ENCODE peak calls at places on chromosomes 6 and 20, in five cellular contexts. Z, L, T, V and J are unnamed samples.
A peak's percentile ranks its signal among the peaks of the same experiment; 100 is the strongest.

GRCh38 chr6:112574190-112574589 is 227.1 kb downstream of the RFPL4B start:
- DNase-seq in Z (no peak), T (no peak), L (no peak), V (no peak), J (no peak)

GRCh38 chr6:127938701-127939100 is 37.8 kb upstream of the THEMIS start:
- DNase-seq in Z (no peak), T (no peak), V (no peak), L (no peak), J (no peak)

GRCh38 chr20:32685541-32686529 is 12.1 kb upstream of the C20orf203 start:
- DNase-seq in Z (no peak), V (no peak), T (peak; percentile 46), L (no peak), J (peak; percentile 81)

GRCh38 chr20:4012631-4013030 is 2.7 kb downstream of the RNF24 start:
- DNase-seq in V (no peak), L (no peak), Z (no peak), T (no peak), J (peak; percentile 81)

GRCh38 chr20:7744411-7744810 is 195.8 kb downstream of the HAO1 start:
- DNase-seq in T (no peak), L (no peak), V (no peak), Z (no peak), J (peak; percentile 41)

GRCh38 chr6:26086214-26086613 is 1.0 kb upstream of the HFE start:
- DNase-seq in V (no peak), T (no peak), Z (no peak), L (no peak), J (no peak)

GRCh38 chr6:84740385-84740784 is 24.0 kb downstream of the TBX18 start:
- DNase-seq in L (no peak), V (no peak), T (no peak), Z (no peak), J (no peak)

GRCh38 chr6:156804402-156804801 is 27.2 kb downstream of the ARID1B start:
- DNase-seq in Z (no peak), L (no peak), V (no peak), T (no peak), J (no peak)

GRCh38 chr6:116518621-116519020 is 7.2 kb downstream of the CALHM5 start:
- DNase-seq in T (no peak), V (no peak), Z (no peak), L (no peak), J (no peak)

GRCh38 chr6:113829702-113830058 is 27.5 kb upstream of the MARCKS start:
- DNase-seq in T (no peak), L (peak; percentile 28), Z (no peak), V (no peak), J (no peak)

GRCh38 chr6:168676552-168677317 is 235.8 kb downstream of the SMOC2 start:
- DNase-seq in T (no peak), V (no peak), Z (no peak), L (no peak), J (no peak)

GRCh38 chr6:72182337-72183246 is 296.2 kb downstream of the RIMS1 start:
- DNase-seq in V (peak; percentile 54), L (peak; percentile 60), Z (peak; percentile 65), T (no peak), J (no peak)

GRCh38 chr6:88785478-88785877 is 177.9 kb downstream of the RNGTT start:
- DNase-seq in Z (no peak), V (no peak), T (no peak), L (no peak), J (no peak)

GRCh38 chr6:149016716-149017115 is 269.9 kb downstream of the UST start:
- DNase-seq in Z (no peak), V (no peak), L (no peak), T (no peak), J (no peak)

GRCh38 chr20:14801591-14802325 is 464.3 kb upstream of the FLRT3 start:
- DNase-seq in L (no peak), Z (no peak), T (no peak), V (no peak), J (no peak)

GRCh38 chr6:35727935-35728662 is 8.7 kb upstream of the ARMC12 start:
- DNase-seq in Z (peak; percentile 87), V (peak; percentile 92), T (peak; percentile 95), L (peak; percentile 96), J (peak; percentile 85)

GRCh38 chr6:31172973-31173384 is 2.5 kb upstream of the POU5F1 start:
- DNase-seq in T (no peak), L (no peak), Z (peak; percentile 20), V (no peak), J (no peak)

GRCh38 chr6:158627168-158627939 is 17.2 kb downstream of the DYNLT1 start:
- DNase-seq in L (no peak), V (no peak), Z (no peak), T (no peak), J (no peak)

GRCh38 chr6:49305010-49305409 is 158.0 kb downstream of the MMUT start:
- DNase-seq in T (no peak), L (no peak), Z (no peak), V (no peak), J (no peak)

GRCh38 chr6:85484941-85485340 is 35.1 kb downstream of the NT5E start:
- DNase-seq in Z (no peak), V (no peak), T (no peak), L (no peak), J (no peak)

GRCh38 chr6:111087871-111088667 is 766 bp downstream of the SLC16A10 start:
- DNase-seq in Z (peak; percentile 42), V (peak; percentile 33), L (peak; percentile 59), T (peak; percentile 19), J (no peak)

GRCh38 chr6:106149472-106150069 is 63.4 kb downstream of the PRDM1 start:
- DNase-seq in Z (no peak), L (no peak), T (no peak), V (no peak), J (no peak)

GRCh38 chr20:19431906-19432305 is 219.5 kb downstream of the SLC24A3 start:
- DNase-seq in V (no peak), L (no peak), T (no peak), Z (no peak), J (no peak)

GRCh38 chr6:70566751-70567382 is at the start of gene SDHAF4:
- DNase-seq in L (peak; percentile 94), T (peak; percentile 93), V (peak; percentile 93), Z (peak; percentile 93), J (peak; percentile 59)
- TF ChIP-seq CTCF in L (no peak), T (peak; percentile 46), V (no peak), Z (no peak), J (peak; percentile 8)

GRCh38 chr20:36498386-36499179 is 42.7 kb upstream of the MYL9 start:
- DNase-seq in Z (peak; percentile 28), V (no peak), L (no peak), T (peak; percentile 70), J (no peak)
- H3K27ac ChIP-seq in Z (peak overlapping the region; percentile 83), V (peak overlapping the region; percentile 77), L (no peak overlapping the region), T (peak overlapping the region; percentile 89), J (no peak overlapping the region)

GRCh38 chr6:133955136-133955576 is 2.1 kb downstream of the TBPL1 start:
- DNase-seq in L (no peak), V (no peak), Z (no peak), T (no peak), J (no peak)
- H3K4me3 ChIP-seq in L (no peak overlapping the region), V (no peak overlapping the region), Z (no peak overlapping the region), T (no peak overlapping the region), J (peak overlapping the region; percentile 97)

GRCh38 chr6:43292763-43293318 is 5.2 kb upstream of the SLC22A7 start:
- DNase-seq in T (no peak), Z (no peak), V (no peak), L (no peak), J (no peak)

GRCh38 chr6:43290905-43291355 is 7.1 kb upstream of the SLC22A7 start:
- DNase-seq in T (no peak), L (no peak), Z (no peak), V (no peak), J (no peak)

GRCh38 chr6:43291708-43292107 is 6.4 kb upstream of the SLC22A7 start:
- DNase-seq in L (no peak), Z (no peak), V (no peak), T (no peak), J (no peak)

GRCh38 chr6:43292341-43292740 is 5.7 kb upstream of the SLC22A7 start:
- DNase-seq in Z (no peak), T (no peak), V (no peak), L (no peak), J (no peak)

DNA sequence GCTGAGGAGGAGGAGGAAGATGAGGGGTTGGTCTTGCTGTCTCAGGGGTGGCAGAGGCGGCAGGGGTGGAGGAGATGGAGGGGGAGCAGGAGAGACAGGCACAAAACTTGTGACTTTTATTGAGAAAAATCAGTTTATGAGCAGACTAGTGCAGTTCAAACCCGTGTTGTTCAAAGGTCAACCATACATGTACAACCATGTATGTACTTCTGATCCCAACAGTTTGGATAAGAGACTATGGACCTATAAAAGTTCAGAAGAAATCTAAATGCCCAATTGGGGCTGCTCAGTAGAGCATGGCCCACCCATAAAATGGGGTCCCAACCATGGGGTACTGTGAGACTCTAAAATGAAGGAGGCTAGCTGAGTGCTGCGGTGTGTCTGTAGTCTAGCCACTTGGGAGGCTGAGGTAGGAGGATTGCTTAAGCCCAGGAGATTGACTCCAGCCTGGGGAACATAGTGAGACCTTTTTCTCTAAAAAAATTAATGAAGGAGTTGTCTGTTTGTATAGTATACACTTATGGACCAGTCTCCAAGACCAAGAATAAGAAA is 7.6 kb upstream of the SLC22A7 start:
- DNase-seq in Z (no peak), T (no peak), L (no peak), V (no peak), J (no peak)
- TF ChIP-seq CTCF in Z (no peak), T (no peak), L (no peak), V (no peak), J (no peak)

GRCh38 chr6:125842091-125842626 is 51.4 kb downstream of the NCOA7 start:
- DNase-seq in T (no peak), Z (no peak), L (no peak), V (no peak), J (no peak)

GRCh38 chr6:125850361-125850760 is 59.6 kb downstream of the NCOA7 start:
- DNase-seq in Z (no peak), V (no peak), T (no peak), L (no peak), J (no peak)

GRCh38 chr6:125844989-125845388 is 54.2 kb downstream of the NCOA7 start:
- DNase-seq in V (no peak), Z (no peak), T (no peak), L (no peak), J (no peak)

GRCh38 chr6:125843593-125843992 is 52.8 kb downstream of the NCOA7 start:
- DNase-seq in T (no peak), L (no peak), V (no peak), Z (no peak), J (no peak)

DNA sequence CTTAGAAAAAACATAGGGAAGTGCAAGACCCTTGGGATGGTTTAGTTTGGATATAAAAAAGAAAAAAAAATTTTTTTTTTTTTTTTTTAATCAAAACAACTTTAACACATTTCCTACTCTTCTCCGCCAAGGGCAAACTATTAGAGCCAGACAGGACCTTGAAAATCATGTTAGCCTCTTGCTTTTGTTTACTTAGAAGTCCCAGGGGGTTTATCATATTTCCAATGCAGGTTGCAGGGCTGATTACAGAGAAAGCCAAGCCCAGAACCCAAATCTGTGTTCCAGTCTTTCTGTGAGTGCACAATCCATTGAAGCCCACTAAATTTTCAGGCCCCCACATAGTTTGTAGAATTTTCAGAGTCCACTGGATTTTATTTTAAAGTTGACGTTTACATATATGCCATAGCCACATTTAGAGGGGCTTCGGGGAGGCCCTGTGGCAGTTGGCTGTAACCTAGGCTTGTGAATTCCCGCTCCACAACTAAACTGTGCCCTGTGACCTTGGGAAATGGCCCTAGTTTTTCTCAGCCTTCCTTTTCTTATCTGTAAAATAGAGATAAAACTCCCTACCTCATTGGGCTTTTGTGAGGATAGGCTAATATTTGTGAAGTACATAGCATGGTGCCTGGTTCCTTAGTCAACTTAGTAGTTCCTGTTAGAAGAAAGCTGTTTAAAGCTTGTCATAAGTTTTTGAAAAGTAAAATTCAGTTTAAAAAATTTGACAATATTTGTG is 55.7 kb downstream of the NCOA7 start:
- DNase-seq in V (no peak), T (no peak), Z (no peak), L (no peak), J (no peak)
- H3K27ac ChIP-seq in V (no peak overlapping the region), T (peak overlapping the region; percentile 74), Z (no peak overlapping the region), L (no peak overlapping the region), J (no peak overlapping the region)